ENCODE peak calls at places on chromosomes 7 and 10, in seven cellular contexts. One of them, this sample, is unnamed.

GRCh38 chr10:108629843-108630242 is 1293.5 kb downstream of the XPNPEP1 start:
- DNase-seq in GM23248: peak; percentile 66
- DNase-seq in colonic mucosa: no peak
- DNase-seq in endodermal cell: no peak
- DNase-seq in trophoblast cell: no peak
- DNase-seq in neuronal stem cell: no peak
- DNase-seq in NT2/D1: no peak
- DNase-seq in this sample: no peak

GRCh38 chr7:102186306-102186705 is 100.4 kb upstream of the SH2B2 start:
- DNase-seq in GM23248: no peak
- DNase-seq in colonic mucosa: no peak
- DNase-seq in endodermal cell: no peak
- DNase-seq in trophoblast cell: peak; percentile 46
- DNase-seq in neuronal stem cell: no peak
- DNase-seq in NT2/D1: no peak
- DNase-seq in this sample: no peak

GRCh38 chr7:1986366-1987083 is 246.2 kb downstream of the MAD1L1 start:
- DNase-seq in GM23248: no peak
- DNase-seq in colonic mucosa: no peak
- DNase-seq in endodermal cell: no peak
- DNase-seq in trophoblast cell: no peak
- DNase-seq in neuronal stem cell: no peak
- DNase-seq in NT2/D1: no peak
- DNase-seq in this sample: peak; percentile 56

GRCh38 chr10:24344279-24344678 is 135.3 kb downstream of the KIAA1217 start:
- DNase-seq in GM23248: peak; percentile 89
- DNase-seq in colonic mucosa: no peak
- DNase-seq in endodermal cell: no peak
- DNase-seq in trophoblast cell: no peak
- DNase-seq in neuronal stem cell: no peak
- DNase-seq in NT2/D1: no peak
- DNase-seq in this sample: no peak

GRCh38 chr7:2997014-2997413 is 46.7 kb downstream of the CARD11 start:
- DNase-seq in GM23248: no peak
- DNase-seq in colonic mucosa: no peak
- DNase-seq in endodermal cell: no peak
- DNase-seq in trophoblast cell: no peak
- DNase-seq in neuronal stem cell: no peak
- DNase-seq in NT2/D1: no peak
- DNase-seq in this sample: no peak

GRCh38 chr10:110496553-110497437 is 912 bp upstream of the DUSP5 start:
- DNase-seq in GM23248: peak; percentile 90
- DNase-seq in colonic mucosa: no peak
- DNase-seq in endodermal cell: no peak
- DNase-seq in trophoblast cell: no peak
- DNase-seq in neuronal stem cell: no peak
- DNase-seq in NT2/D1: no peak
- DNase-seq in this sample: no peak

GRCh38 chr10:49103761-49104160 is 11.6 kb downstream of the VSTM4 start:
- DNase-seq in GM23248: no peak
- DNase-seq in colonic mucosa: no peak
- DNase-seq in endodermal cell: no peak
- DNase-seq in trophoblast cell: no peak
- DNase-seq in neuronal stem cell: no peak
- DNase-seq in NT2/D1: no peak
- DNase-seq in this sample: no peak

GRCh38 chr7:28473567-28474266 is 61.4 kb downstream of the CREB5 start:
- DNase-seq in GM23248: peak; percentile 45
- DNase-seq in colonic mucosa: no peak
- DNase-seq in endodermal cell: no peak
- DNase-seq in trophoblast cell: no peak
- DNase-seq in neuronal stem cell: no peak
- DNase-seq in NT2/D1: no peak
- DNase-seq in this sample: no peak

GRCh38 chr7:105454921-105455320 is 66.2 kb upstream of the SRPK2 start:
- DNase-seq in GM23248: peak; percentile 1
- DNase-seq in colonic mucosa: no peak
- DNase-seq in endodermal cell: no peak
- DNase-seq in trophoblast cell: no peak
- DNase-seq in neuronal stem cell: no peak
- DNase-seq in NT2/D1: no peak
- DNase-seq in this sample: no peak

GRCh38 chr7:98879198-98879988 is 1.1 kb downstream of the TRRAP start:
- DNase-seq in GM23248: peak; percentile 65
- DNase-seq in colonic mucosa: peak; percentile 65
- DNase-seq in endodermal cell: peak; percentile 75
- DNase-seq in trophoblast cell: peak; percentile 63
- DNase-seq in neuronal stem cell: no peak
- DNase-seq in NT2/D1: no peak
- DNase-seq in this sample: peak; percentile 75

GRCh38 chr7:135299245-135299644 is 65.6 kb downstream of the STRA8 start:
- DNase-seq in GM23248: no peak
- DNase-seq in colonic mucosa: no peak
- DNase-seq in endodermal cell: peak; percentile 21
- DNase-seq in trophoblast cell: no peak
- DNase-seq in neuronal stem cell: no peak
- DNase-seq in NT2/D1: no peak
- DNase-seq in this sample: no peak

GRCh38 chr10:116281780-116282179 is 8.8 kb upstream of the GFRA1 start:
- DNase-seq in GM23248: peak; percentile 6
- DNase-seq in colonic mucosa: no peak
- DNase-seq in endodermal cell: no peak
- DNase-seq in trophoblast cell: no peak
- DNase-seq in neuronal stem cell: no peak
- DNase-seq in NT2/D1: no peak
- DNase-seq in this sample: no peak

DNA sequence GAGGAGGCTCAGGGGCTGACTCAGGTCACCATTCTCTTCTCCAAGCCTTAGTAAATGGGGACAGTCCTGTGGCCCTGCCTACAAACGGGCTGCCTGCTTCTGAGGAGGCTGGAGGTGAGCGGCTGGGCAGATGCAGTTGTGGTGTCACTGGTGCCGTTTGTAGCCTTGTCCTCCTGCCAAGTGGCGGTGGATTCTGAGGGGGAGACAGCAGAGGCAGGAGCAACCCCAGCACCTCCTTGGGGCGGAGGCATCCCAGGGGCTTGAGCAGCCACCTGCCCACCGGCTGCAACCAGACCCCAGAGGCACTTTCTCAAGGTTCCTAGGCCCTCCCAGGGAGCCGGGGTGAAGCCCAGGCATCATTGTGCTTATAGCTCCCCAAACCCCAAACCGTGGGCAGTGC is 112.5 kb downstream of the ZMIZ1 start:
- DNase-seq in GM23248: no peak
- DNase-seq in colonic mucosa: no peak
- DNase-seq in endodermal cell: no peak
- DNase-seq in trophoblast cell: no peak
- DNase-seq in neuronal stem cell: no peak
- DNase-seq in NT2/D1: no peak
- DNase-seq in this sample: peak; percentile 63
- H3K36me3 ChIP-seq in GM23248: no peaks in the 10 kb centered on the region
- H3K36me3 ChIP-seq in colonic mucosa: no peaks in the 10 kb centered on the region
- H3K36me3 ChIP-seq in endodermal cell: peaks cover 19% of the 10 kb centered on the region
- H3K36me3 ChIP-seq in trophoblast cell: peaks cover 44% of the 10 kb centered on the region
- H3K36me3 ChIP-seq in neuronal stem cell: peaks cover 2% of the 10 kb centered on the region
- H3K36me3 ChIP-seq in NT2/D1: peaks cover 55% of the 10 kb centered on the region
- H3K36me3 ChIP-seq in this sample: no peaks in the 10 kb centered on the region

DNA sequence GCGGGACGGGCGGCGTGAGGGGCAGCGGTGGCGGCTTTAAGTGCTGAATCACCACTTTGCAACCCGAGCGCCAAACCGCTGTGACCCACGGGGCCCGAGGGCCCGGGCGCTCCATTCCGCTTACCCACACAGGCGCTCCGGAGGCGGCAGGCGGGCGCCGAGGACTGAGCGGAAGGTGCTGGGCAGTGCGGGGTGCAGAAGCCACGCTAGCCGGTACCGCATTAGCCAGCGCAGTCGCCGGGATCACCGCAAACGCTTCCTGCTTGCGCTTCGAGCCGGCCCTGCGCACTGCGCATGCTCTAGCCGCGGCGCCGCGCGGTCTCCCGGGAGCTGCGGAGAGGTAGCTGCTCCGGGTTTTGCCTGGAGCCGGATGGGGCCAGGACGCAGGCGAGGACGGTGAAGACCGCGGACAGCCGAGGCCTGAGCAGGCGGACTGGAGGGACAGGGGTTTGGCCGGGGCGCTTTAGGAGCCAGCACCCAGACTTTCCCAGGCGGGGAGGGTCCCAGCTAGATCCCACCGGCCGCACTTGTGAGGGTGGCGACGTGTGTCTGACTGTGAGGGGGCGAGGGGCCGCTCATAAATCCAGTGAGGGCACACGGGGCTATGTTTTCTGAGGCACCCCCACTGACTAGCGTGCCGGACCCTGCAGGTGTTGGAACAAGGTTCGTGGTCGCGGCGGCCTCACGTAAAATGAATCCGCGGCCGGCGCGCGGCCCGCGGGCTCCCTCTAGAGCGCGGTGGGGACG is at the start of gene IDE:
- DNase-seq in GM23248: peak; percentile 97
- DNase-seq in colonic mucosa: peak; percentile 90
- DNase-seq in endodermal cell: peak; percentile 97
- DNase-seq in trophoblast cell: peak; percentile 91
- DNase-seq in neuronal stem cell: peak; percentile 94
- DNase-seq in NT2/D1: peak; percentile 79
- DNase-seq in this sample: peak; percentile 94
- H3K9ac ChIP-seq in GM23248: peak within 1 kb of the TSS; percentile 96
- H3K9ac ChIP-seq in colonic mucosa: peak within 1 kb of the TSS; percentile 92
- H3K9ac ChIP-seq in endodermal cell: peak within 1 kb of the TSS; percentile 90
- H3K9ac ChIP-seq in trophoblast cell: peak within 1 kb of the TSS; percentile 89
- H3K9ac ChIP-seq in neuronal stem cell: peak within 1 kb of the TSS; percentile 94
- H3K9ac ChIP-seq in NT2/D1: peak within 1 kb of the TSS; percentile 92
- H3K9ac ChIP-seq in this sample: peak within 1 kb of the TSS; percentile 83

GRCh38 chr10:89887406-89887805 is 186.0 kb downstream of the KIF20B start:
- DNase-seq in GM23248: no peak
- DNase-seq in colonic mucosa: no peak
- DNase-seq in endodermal cell: no peak
- DNase-seq in trophoblast cell: no peak
- DNase-seq in neuronal stem cell: no peak
- DNase-seq in NT2/D1: no peak
- DNase-seq in this sample: no peak
- H3K36me3 ChIP-seq in GM23248: no peaks in the 10 kb centered on the region
- H3K36me3 ChIP-seq in colonic mucosa: no peaks in the 10 kb centered on the region
- H3K36me3 ChIP-seq in endodermal cell: no peaks in the 10 kb centered on the region
- H3K36me3 ChIP-seq in trophoblast cell: no peaks in the 10 kb centered on the region
- H3K36me3 ChIP-seq in neuronal stem cell: no peaks in the 10 kb centered on the region
- H3K36me3 ChIP-seq in NT2/D1: no peaks in the 10 kb centered on the region
- H3K36me3 ChIP-seq in this sample: no peaks in the 10 kb centered on the region

GRCh38 chr7:138554674-138555073 is 94.6 kb downstream of the TRIM24 start:
- DNase-seq in GM23248: no peak
- DNase-seq in colonic mucosa: no peak
- DNase-seq in endodermal cell: no peak
- DNase-seq in trophoblast cell: no peak
- DNase-seq in neuronal stem cell: no peak
- DNase-seq in NT2/D1: no peak
- DNase-seq in this sample: no peak
- H3K9ac ChIP-seq in GM23248: no peak overlapping the region
- H3K9ac ChIP-seq in colonic mucosa: no peak overlapping the region
- H3K9ac ChIP-seq in endodermal cell: no peak overlapping the region
- H3K9ac ChIP-seq in trophoblast cell: no peak overlapping the region
- H3K9ac ChIP-seq in neuronal stem cell: no peak overlapping the region
- H3K9ac ChIP-seq in NT2/D1: no peak overlapping the region
- H3K9ac ChIP-seq in this sample: no peak overlapping the region

DNA sequence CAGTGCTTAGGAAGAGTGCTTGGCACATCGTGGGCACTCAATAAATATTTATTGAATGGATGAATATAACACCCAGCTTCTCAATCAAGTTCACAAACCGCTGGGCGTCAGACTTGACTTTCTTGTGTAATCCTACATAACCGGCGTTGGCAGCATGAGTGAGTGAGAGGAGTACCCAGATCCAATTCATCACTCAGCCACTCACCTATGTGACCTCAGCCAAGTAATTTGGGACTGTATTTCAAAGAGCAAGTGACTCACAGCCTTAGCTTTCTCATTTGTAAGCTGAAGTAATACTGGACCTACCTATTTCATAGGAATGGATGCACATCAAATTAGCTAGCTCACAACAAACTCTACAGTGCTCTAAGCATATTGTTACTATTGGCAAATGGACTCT is 53.8 kb upstream of the FAM204A start:
- DNase-seq in GM23248: no peak
- DNase-seq in colonic mucosa: no peak
- DNase-seq in endodermal cell: no peak
- DNase-seq in trophoblast cell: no peak
- DNase-seq in neuronal stem cell: no peak
- DNase-seq in NT2/D1: no peak
- DNase-seq in this sample: no peak
- H3K36me3 ChIP-seq in GM23248: no peaks in the 10 kb centered on the region
- H3K36me3 ChIP-seq in colonic mucosa: no peaks in the 10 kb centered on the region
- H3K36me3 ChIP-seq in endodermal cell: no peaks in the 10 kb centered on the region
- H3K36me3 ChIP-seq in trophoblast cell: no peaks in the 10 kb centered on the region
- H3K36me3 ChIP-seq in neuronal stem cell: no peaks in the 10 kb centered on the region
- H3K36me3 ChIP-seq in NT2/D1: no peaks in the 10 kb centered on the region
- H3K36me3 ChIP-seq in this sample: no peaks in the 10 kb centered on the region

GRCh38 chr10:121721257-121721656 is 123.0 kb upstream of the FGFR2 start:
- DNase-seq in GM23248: no peak
- DNase-seq in colonic mucosa: no peak
- DNase-seq in endodermal cell: no peak
- DNase-seq in trophoblast cell: no peak
- DNase-seq in neuronal stem cell: no peak
- DNase-seq in NT2/D1: no peak
- DNase-seq in this sample: no peak

GRCh38 chr10:121722665-121723064 is 124.4 kb upstream of the FGFR2 start:
- DNase-seq in GM23248: peak; percentile 57
- DNase-seq in colonic mucosa: no peak
- DNase-seq in endodermal cell: no peak
- DNase-seq in trophoblast cell: no peak
- DNase-seq in neuronal stem cell: no peak
- DNase-seq in NT2/D1: no peak
- DNase-seq in this sample: no peak
- H3K9ac ChIP-seq in GM23248: no peak overlapping the region
- H3K9ac ChIP-seq in colonic mucosa: no peak overlapping the region
- H3K9ac ChIP-seq in endodermal cell: no peak overlapping the region
- H3K9ac ChIP-seq in trophoblast cell: no peak overlapping the region
- H3K9ac ChIP-seq in neuronal stem cell: no peak overlapping the region
- H3K9ac ChIP-seq in NT2/D1: no peak overlapping the region
- H3K9ac ChIP-seq in this sample: no peak overlapping the region

GRCh38 chr10:79215531-79215930 is 131.7 kb upstream of the PPIF start:
- DNase-seq in GM23248: no peak
- DNase-seq in colonic mucosa: no peak
- DNase-seq in endodermal cell: no peak
- DNase-seq in trophoblast cell: no peak
- DNase-seq in neuronal stem cell: no peak
- DNase-seq in NT2/D1: no peak
- DNase-seq in this sample: peak; percentile 54
- H3K36me3 ChIP-seq in GM23248: peaks cover 28% of the 10 kb centered on the region
- H3K36me3 ChIP-seq in colonic mucosa: peaks cover 8% of the 10 kb centered on the region
- H3K36me3 ChIP-seq in endodermal cell: peaks cover 55% of the 10 kb centered on the region
- H3K36me3 ChIP-seq in trophoblast cell: peaks cover 67% of the 10 kb centered on the region
- H3K36me3 ChIP-seq in neuronal stem cell: peaks cover 32% of the 10 kb centered on the region
- H3K36me3 ChIP-seq in NT2/D1: peaks cover 77% of the 10 kb centered on the region
- H3K36me3 ChIP-seq in this sample: peaks cover 21% of the 10 kb centered on the region

GRCh38 chr7:67301667-67302066 is 305.0 kb downstream of the TYW1 start:
- DNase-seq in GM23248: peak; percentile 30
- DNase-seq in colonic mucosa: no peak
- DNase-seq in endodermal cell: no peak
- DNase-seq in trophoblast cell: no peak
- DNase-seq in neuronal stem cell: no peak
- DNase-seq in NT2/D1: no peak
- DNase-seq in this sample: no peak
- H3K9ac ChIP-seq in GM23248: peak overlapping the region; percentile 96
- H3K9ac ChIP-seq in colonic mucosa: peak overlapping the region; percentile 96
- H3K9ac ChIP-seq in endodermal cell: peak overlapping the region; percentile 93
- H3K9ac ChIP-seq in trophoblast cell: no peak overlapping the region
- H3K9ac ChIP-seq in neuronal stem cell: no peak overlapping the region
- H3K9ac ChIP-seq in NT2/D1: peak overlapping the region; percentile 95
- H3K9ac ChIP-seq in this sample: peak overlapping the region; percentile 63